ENCODE peak calls at places on chromosomes 12 and 14, in four cellular contexts. W is mammary epithelial cell, Y is sigmoid colon, D is breast epithelium. X is an unnamed sample.

GRCh38 chr14:68972507-68973272 is 6.4 kb downstream of the ACTN1 start:
- DNase-seq in W (no peak), Y (peak; percentile 63), D (no peak), X (no peak)

GRCh38 chr12:64968989-64969819 is 144.8 kb downstream of the TBC1D30 start:
- DNase-seq in W (no peak), Y (no peak), D (no peak), X (no peak)

GRCh38 chr12:118189761-118190181 is 53.8 kb downstream of the PEBP1 start:
- DNase-seq in W (peak; percentile 32), Y (peak; percentile 65), D (no peak), X (no peak)

GRCh38 chr14:55446833-55447232 is 6.4 kb upstream of the TBPL2 start:
- DNase-seq in W (peak; percentile 79), Y (no peak), D (no peak), X (no peak)

GRCh38 chr12:124388679-124389536 is 94.0 kb downstream of the RFLNA start:
- DNase-seq in W (peak; percentile 69), Y (peak; percentile 96), D (peak; percentile 87), X (no peak)

GRCh38 chr12:28217805-28218204 is 27.5 kb downstream of the CCDC91 start:
- DNase-seq in W (no peak), Y (no peak), D (no peak), X (no peak)

GRCh38 chr12:94204647-94205247 is 56.4 kb downstream of the PLXNC1 start:
- DNase-seq in W (no peak), Y (no peak), D (no peak), X (no peak)

GRCh38 chr12:127230843-127231260 is 1036.1 kb upstream of the TMEM132C start:
- DNase-seq in W (peak; percentile 99), Y (no peak), D (no peak), X (no peak)

GRCh38 chr12:26623136-26623535 is 209.9 kb downstream of the ITPR2 start:
- DNase-seq in W (no peak), Y (no peak), D (no peak), X (no peak)

GRCh38 chr12:106481246-106481645 is 101.6 kb upstream of the RFX4 start:
- DNase-seq in W (no peak), Y (no peak), D (no peak), X (no peak)

GRCh38 chr14:100144645-100144995 is 14.8 kb downstream of the DEGS2 start:
- DNase-seq in W (no peak), Y (no peak), D (no peak), X (no peak)

GRCh38 chr12:32863128-32863527 is 33.4 kb downstream of the PKP2 start:
- DNase-seq in W (no peak), Y (no peak), D (no peak), X (no peak)

GRCh38 chr12:67355428-67356385 is 86.5 kb downstream of the CAND1 start:
- DNase-seq in W (peak; percentile 39), Y (no peak), D (no peak), X (no peak)

GRCh38 chr14:68113328-68113930 is 293.9 kb downstream of the RAD51B start:
- DNase-seq in W (no peak), Y (no peak), D (no peak), X (no peak)

GRCh38 chr14:67526676-67527459 is 6.2 kb upstream of the PLEKHH1 start:
- DNase-seq in W (peak; percentile 51), Y (no peak), D (no peak), X (peak; percentile 26)

GRCh38 chr14:21860172-21860571 is 186.6 kb upstream of the OR4E1 start:
- DNase-seq in W (peak; percentile 22), Y (no peak), D (no peak), X (no peak)

GRCh38 chr14:73719791-73720190 is 5.6 kb upstream of the PNMA1 start:
- DNase-seq in W (no peak), Y (no peak), D (no peak), X (no peak)

GRCh38 chr14:70442750-70443149 is 9.2 kb upstream of the ADAM21 start:
- DNase-seq in W (no peak), Y (no peak), D (no peak), X (no peak)

GRCh38 chr14:95316826-95317225 is 2.9 kb downstream of the CLMN start:
- DNase-seq in W (no peak), Y (no peak), D (no peak), X (peak; percentile 82)

GRCh38 chr12:9717070-9717925 is 15.6 kb downstream of the CLECL1 start:
- DNase-seq in W (no peak), Y (no peak), D (no peak), X (no peak)

GRCh38 chr12:11765817-11766794 is 116.6 kb downstream of the ETV6 start:
- DNase-seq in W (peak; percentile 29), Y (no peak), D (no peak), X (no peak)

GRCh38 chr12:90036641-90037040 is 328.0 kb upstream of the ATP2B1 start:
- DNase-seq in W (peak; percentile 67), Y (no peak), D (no peak), X (no peak)

GRCh38 chr14:65840786-65841185 is 428.3 kb downstream of the FUT8 start:
- DNase-seq in W (no peak), Y (no peak), D (no peak), X (no peak)

GRCh38 chr12:116039081-116039480 is 238.4 kb downstream of the MED13L start:
- DNase-seq in W (no peak), Y (no peak), D (no peak), X (no peak)

GRCh38 chr12:120479458-120479857 is 9.9 kb upstream of the SRSF9 start:
- DNase-seq in W (no peak), Y (no peak), D (no peak), X (no peak)

GRCh38 chr12:52587563-52587962 is 13.7 kb downstream of the KRT72 start:
- DNase-seq in W (no peak), Y (peak; percentile 53), D (no peak), X (no peak)
- TF ChIP-seq CTCF in W (no peak), Y (no peak), D (no peak), X (no peak)

GRCh38 chr12:7667025-7667575 is 1.4 kb upstream of the APOBEC1 start:
- DNase-seq in W (peak; percentile 12), Y (no peak), D (no peak), X (no peak)
- TF ChIP-seq CTCF in W (peak; percentile 20), Y (no peak), D (no peak), X (no peak)

GRCh38 chr14:52400846-52401245 is 86.7 kb downstream of the PTGER2 start:
- DNase-seq in W (no peak), Y (no peak), D (no peak), X (no peak)

GRCh38 chr14:52397844-52398243 is 83.7 kb downstream of the PTGER2 start:
- DNase-seq in W (no peak), Y (no peak), D (no peak), X (no peak)

GRCh38 chr14:52402812-52403526 is 88.9 kb downstream of the PTGER2 start:
- DNase-seq in W (peak; percentile 54), Y (no peak), D (no peak), X (no peak)

GRCh38 chr14:52399104-52399503 is 85.0 kb downstream of the PTGER2 start:
- DNase-seq in W (no peak), Y (no peak), D (no peak), X (no peak)

DNA sequence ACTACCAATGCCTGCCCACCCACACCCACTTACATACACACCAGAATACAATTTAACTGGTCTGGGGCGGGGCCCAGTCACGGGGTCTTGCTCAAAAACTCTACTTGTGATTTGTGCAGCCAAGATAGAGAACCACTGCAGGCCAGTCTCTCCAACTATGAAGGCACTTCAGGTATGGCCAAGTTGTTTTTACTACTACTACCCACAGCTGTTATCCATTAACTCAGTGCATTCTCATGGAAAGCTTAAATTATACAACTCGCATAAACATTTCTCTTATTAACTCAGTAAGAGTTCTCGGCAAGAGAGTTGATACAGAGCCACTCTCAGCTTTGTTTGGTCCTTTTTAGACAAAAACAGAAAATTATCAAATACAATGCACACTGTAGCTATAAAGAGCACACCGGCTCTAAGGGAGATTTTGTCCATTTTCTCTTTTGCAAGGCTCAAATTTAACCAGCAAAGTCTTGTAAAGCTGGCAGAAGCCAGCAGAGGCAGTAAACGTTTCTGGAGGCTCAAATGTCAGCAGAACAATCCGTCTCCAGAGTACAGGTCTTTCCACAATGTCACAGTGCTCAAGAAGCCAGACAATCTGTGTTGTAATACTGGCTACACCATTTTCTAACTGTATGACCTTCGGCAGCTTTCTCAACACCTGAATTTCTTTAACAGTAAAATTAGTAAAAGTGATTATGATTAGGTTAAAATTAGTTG is 85.9 kb downstream of the PTGER2 start:
- DNase-seq in W (no peak), Y (no peak), D (no peak), X (no peak)
- TF ChIP-seq CTCF in W (no peak), Y (no peak), D (no peak), X (no peak)

DNA sequence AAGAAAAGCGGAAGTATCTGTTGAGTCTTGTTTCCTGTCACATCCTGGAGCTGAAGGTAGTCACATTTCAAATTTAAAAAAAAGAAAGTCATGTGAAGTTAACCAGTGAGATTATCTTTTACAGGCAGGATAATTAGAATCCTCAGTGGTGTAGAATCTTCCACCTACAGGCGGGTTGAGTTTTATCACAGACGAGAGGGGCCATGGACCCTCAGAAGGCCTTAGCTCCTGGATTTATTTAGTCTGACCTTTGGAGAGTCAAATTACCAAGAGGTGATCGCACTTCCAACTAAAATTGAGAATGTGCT is 13.0 kb upstream of the GNG2 start:
- DNase-seq in W (no peak), Y (no peak), D (no peak), X (no peak)
- TF ChIP-seq CTCF in W (no peak), Y (no peak), D (no peak), X (no peak)

GRCh38 chr12:96112733-96113132 is 77.3 kb upstream of the LTA4H start:
- DNase-seq in W (no peak), Y (no peak), D (no peak), X (no peak)

GRCh38 chr12:96120359-96121100 is 73.6 kb upstream of the ELK3 start:
- DNase-seq in W (no peak), Y (no peak), D (no peak), X (no peak)

GRCh38 chr12:96121271-96121711 is 72.9 kb upstream of the ELK3 start:
- DNase-seq in W (no peak), Y (no peak), D (no peak), X (no peak)

DNA sequence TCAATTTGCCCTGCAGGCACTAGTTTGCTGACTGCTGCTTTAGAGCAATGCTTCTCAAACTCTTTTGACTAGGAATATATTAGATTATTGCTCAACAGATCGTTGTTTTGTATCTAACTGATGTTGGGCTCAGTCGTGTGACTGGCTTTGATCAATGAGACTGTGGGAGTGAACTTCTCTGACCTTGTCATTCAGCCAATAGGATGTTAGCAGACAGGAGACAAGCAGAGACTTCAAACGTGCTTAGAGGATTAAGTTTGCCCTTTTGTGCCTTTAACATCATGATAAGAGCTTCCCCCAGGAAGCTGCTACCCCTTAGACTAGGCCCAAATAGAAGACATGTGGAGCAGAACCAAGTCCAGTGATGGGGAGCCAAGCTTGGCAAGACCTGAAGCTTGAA is 76.7 kb upstream of the ELK3 start:
- DNase-seq in W (no peak), Y (no peak), D (no peak), X (no peak)
- TF ChIP-seq CTCF in W (no peak), Y (no peak), D (no peak), X (no peak)

GRCh38 chr12:51721281-51721940 is 127.1 kb downstream of the FIGNL2 start:
- DNase-seq in W (no peak), Y (peak; percentile 70), D (no peak), X (no peak)
- TF ChIP-seq CTCF in W (no peak), Y (no peak), D (no peak), X (no peak)

GRCh38 chr12:70417121-70417520 is 51.0 kb downstream of the KCNMB4 start:
- DNase-seq in W (no peak), Y (no peak), D (no peak), X (no peak)
- TF ChIP-seq CTCF in W (no peak), Y (no peak), D (no peak), X (no peak)